ENCODE peak calls at places on chromosomes 16 and 17, in ten cellular contexts. X, Z, T, M, A, R, H, B, W and C are unnamed samples.

GRCh38 chr16:86818701-86819522 is 240.6 kb downstream of the FOXL1 start:
- DNase-seq in X (no peak), Z (no peak), T (no peak), M (no peak), A (no peak), R (no peak), H (no peak), B (no peak), W (no peak), C (no peak)

GRCh38 chr17:29155235-29155965 is 24.8 kb downstream of the MYO18A start:
- DNase-seq in X (peak), Z (peak), T (peak), M (no peak), A (no peak), R (no peak), H (no peak), B (no peak), W (no peak), C (peak)

GRCh38 chr17:47844230-47844629 is 3.2 kb upstream of the SCRN2 start:
- DNase-seq in X (no peak), Z (no peak), T (no peak), M (no peak), A (no peak), R (no peak), H (no peak), B (no peak), W (no peak), C (no peak)

GRCh38 chr16:85151603-85152413 is 39.5 kb upstream of the CIBAR2 start:
- DNase-seq in X (no peak), Z (no peak), T (peak), M (no peak), A (no peak), R (no peak), H (no peak), B (no peak), W (no peak), C (no peak)

GRCh38 chr17:38710603-38710962 is 5.5 kb downstream of the MLLT6 start:
- DNase-seq in X (no peak), Z (no peak), T (no peak), M (no peak), A (no peak), R (no peak), H (no peak), B (no peak), W (no peak), C (no peak)

GRCh38 chr16:4214215-4214621 is 27.7 kb downstream of the SRL start:
- DNase-seq in X (no peak), Z (no peak), T (peak), M (peak), A (no peak), R (no peak), H (no peak), B (no peak), W (no peak), C (no peak)

GRCh38 chr16:930511-930910 is 40.3 kb downstream of the LMF1 start:
- DNase-seq in X (no peak), Z (no peak), T (no peak), M (no peak), A (no peak), R (no peak), H (no peak), B (no peak), W (no peak), C (no peak)

GRCh38 chr17:31390426-31390747 is 1.1 kb upstream of the RAB11FIP4 start:
- DNase-seq in X (no peak), Z (no peak), T (peak), M (no peak), A (no peak), R (no peak), H (no peak), B (no peak), W (no peak), C (no peak)

GRCh38 chr17:68378202-68379149 is 78.8 kb downstream of the WIPI1 start:
- DNase-seq in X (peak), Z (no peak), T (peak), M (peak), A (peak), R (no peak), H (no peak), B (peak), W (peak), C (no peak)

GRCh38 chr17:51799240-51799639 is 359.3 kb downstream of the CA10 start:
- DNase-seq in X (no peak), Z (no peak), T (no peak), M (no peak), A (no peak), R (no peak), H (no peak), B (no peak), W (no peak), C (no peak)

GRCh38 chr17:2170023-2170422 is 115.1 kb downstream of the HIC1 start:
- DNase-seq in X (peak), Z (no peak), T (no peak), M (no peak), A (no peak), R (no peak), H (no peak), B (no peak), W (peak), C (no peak)

GRCh38 chr16:28136751-28137434 is 73.4 kb upstream of the GSG1L start:
- DNase-seq in X (no peak), Z (no peak), T (no peak), M (no peak), A (no peak), R (no peak), H (no peak), B (no peak), W (no peak), C (peak)

GRCh38 chr16:20735504-20735903 is 6.1 kb downstream of the THUMPD1 start:
- DNase-seq in X (no peak), Z (no peak), T (no peak), M (no peak), A (no peak), R (no peak), H (no peak), B (no peak), W (no peak), C (no peak)

GRCh38 chr16:3963203-3963602 is 82.7 kb upstream of the CREBBP start:
- DNase-seq in X (no peak), Z (no peak), T (no peak), M (no peak), A (peak), R (no peak), H (no peak), B (no peak), W (no peak), C (no peak)

GRCh38 chr17:83194761-83195329 is 115.4 kb downstream of the METRNL start:
- DNase-seq in X (no peak), Z (no peak), T (no peak), M (peak), A (no peak), R (no peak), H (no peak), B (no peak), W (peak), C (no peak)

GRCh38 chr17:49523706-49524472 is 28.8 kb downstream of the NGFR start:
- DNase-seq in X (peak), Z (peak), T (no peak), M (no peak), A (no peak), R (peak), H (peak), B (no peak), W (no peak), C (peak)

GRCh38 chr17:4956493-4957061 is 5.7 kb downstream of the ENO3 start:
- DNase-seq in X (peak), Z (no peak), T (no peak), M (no peak), A (no peak), R (no peak), H (no peak), B (no peak), W (peak), C (no peak)

GRCh38 chr16:56013962-56014552 is 138.9 kb upstream of the CES5A start:
- DNase-seq in X (peak), Z (no peak), T (no peak), M (no peak), A (no peak), R (peak), H (no peak), B (peak), W (no peak), C (peak)

GRCh38 chr17:63698886-63699637 is 863 bp downstream of the LIMD2 start:
- DNase-seq in X (peak), Z (peak), T (peak), M (no peak), A (peak), R (peak), H (peak), B (peak), W (peak), C (peak)